ENCODE peak calls at places on chromosomes 12 and 14, in six cellular contexts. H is CD8-positive, alpha-beta T cell; S is H4; F is A549; P is nucleus accumbens; M is activated gamma-delta T cell treated with Interleukin-2 at 50 U/mL for 16 hours. O is an unnamed sample.

GRCh38 chr12:65113621-65114035 is 7.5 kb downstream of the WIF1 start:
- DNase-seq in H (no peak), S (peak; percentile 91), F (no peak), P (no peak), M (no peak), O (no peak)

GRCh38 chr14:49982522-49982951 is 89.7 kb downstream of the ARF6 start:
- DNase-seq in H (no peak), S (no peak), F (no peak), P (no peak), M (no peak), O (peak; percentile 78)

GRCh38 chr14:106228541-106229158 is 702.3 kb downstream of the TMEM121 start:
- DNase-seq in H (no peak), S (no peak), F (no peak), P (no peak), M (peak; percentile 47), O (no peak)

GRCh38 chr14:101183376-101184103 is 280.0 kb upstream of the RTL1 start:
- DNase-seq in H (no peak), S (no peak), F (no peak), P (no peak), M (no peak), O (no peak)

GRCh38 chr14:105861985-105862465 is 335.6 kb downstream of the TMEM121 start:
- DNase-seq in H (no peak), S (no peak), F (no peak), P (no peak), M (peak; percentile 38), O (no peak)

GRCh38 chr14:96051642-96052540 is 12.7 kb downstream of the C14orf132 start:
- DNase-seq in H (no peak), S (no peak), F (peak; percentile 21), P (no peak), M (no peak), O (peak; percentile 62)

GRCh38 chr14:61569783-61570182 is 125.5 kb upstream of the HIF1A start:
- DNase-seq in H (no peak), S (peak; percentile 95), F (no peak), P (no peak), M (peak; percentile 22), O (no peak)

GRCh38 chr12:63222582-63222981 is 71.6 kb upstream of the AVPR1A start:
- DNase-seq in H (no peak), S (no peak), F (no peak), P (no peak), M (no peak), O (no peak)